ENCODE peak calls at places on chromosomes 11 and 22, in five cellular contexts. W is type B pancreatic cell, C is heart right ventricle, D is Peyer's patch, Y is choroid plexus epithelial cell. L is an unnamed sample.
A peak's percentile ranks its signal among the peaks of the same experiment; 100 is the strongest.

GRCh38 chr11:84990141-84990540 is 637.0 kb downstream of the DLG2 start:
- DNase-seq in Y (no peak), C (no peak), W (no peak), D (no peak), L (no peak)

GRCh38 chr11:75949023-75949672 is 134.1 kb downstream of the UVRAG start:
- DNase-seq in C (no peak), W (no peak), D (no peak), Y (peak; percentile 38), L (no peak)

GRCh38 chr11:6297831-6298230 is 22.5 kb downstream of the CAVIN3 start:
- DNase-seq in W (no peak), C (no peak), Y (peak; percentile 25), D (no peak), L (no peak)

GRCh38 chr11:11163256-11163655 is 189.8 kb downstream of the CSNK2A3 start:
- DNase-seq in D (no peak), Y (peak; percentile 10), W (no peak), C (no peak), L (no peak)

GRCh38 chr11:61598886-61599868 is 18.3 kb upstream of the SYT7 start:
- DNase-seq in Y (peak; percentile 51), W (no peak), C (peak; percentile 38), D (no peak), L (no peak)

GRCh38 chr11:11476971-11477645 is 124.1 kb upstream of the CSNK2A3 start:
- DNase-seq in C (no peak), W (no peak), D (no peak), Y (no peak), L (no peak)

GRCh38 chr11:123587044-123587443 is 67.4 kb downstream of the SCN3B start:
- DNase-seq in C (no peak), W (no peak), Y (no peak), D (no peak), L (no peak)

GRCh38 chr22:35905894-35906293 is 122.7 kb downstream of the RBFOX2 start:
- DNase-seq in W (no peak), D (no peak), Y (no peak), C (no peak), L (no peak)

GRCh38 chr22:29570456-29570855 is 10.5 kb downstream of the NIPSNAP1 start:
- DNase-seq in D (no peak), C (no peak), Y (no peak), W (no peak), L (no peak)

GRCh38 chr11:70510571-70510970 is 112.2 kb downstream of the CTTN start:
- DNase-seq in C (no peak), D (no peak), Y (no peak), W (no peak), L (no peak)

GRCh38 chr11:57513911-57514537 is 1.5 kb downstream of the SLC43A1 start:
- DNase-seq in C (peak; percentile 25), Y (no peak), W (no peak), D (peak; percentile 25), L (no peak)

GRCh38 chr11:61028135-61028729 is 56.8 kb downstream of the CD6 start:
- DNase-seq in C (no peak), Y (no peak), D (peak; percentile 80), W (no peak), L (no peak)

GRCh38 chr11:69718147-69718546 is 14.3 kb upstream of the FGF19 start:
- DNase-seq in W (no peak), C (peak; percentile 52), Y (peak; percentile 56), D (no peak), L (no peak)

GRCh38 chr11:121890377-121890776 is 225.6 kb downstream of the BLID start:
- DNase-seq in W (no peak), D (no peak), C (no peak), Y (peak; percentile 58), L (no peak)

GRCh38 chr22:49381595-49382450 is 445.9 kb downstream of the BRD1 start:
- DNase-seq in D (peak; percentile 9), C (no peak), W (peak; percentile 60), Y (no peak), L (no peak)

GRCh38 chr11:69058501-69059270 is 10.0 kb downstream of the TPCN2 start:
- DNase-seq in Y (no peak), W (no peak), D (no peak), C (no peak), L (no peak)

GRCh38 chr11:124605719-124606118 is 5.5 kb upstream of the PANX3 start:
- DNase-seq in W (no peak), Y (no peak), C (no peak), D (no peak), L (no peak)

GRCh38 chr11:56910046-56910753 is 78.5 kb upstream of the OR5AK2 start:
- DNase-seq in W (no peak), C (no peak), Y (no peak), D (no peak), L (no peak)

GRCh38 chr22:46352276-46352675 is 16.8 kb downstream of the TRMU start:
- DNase-seq in W (no peak), C (no peak), D (no peak), Y (no peak), L (no peak)

GRCh38 chr22:25205847-25206246 is 6.2 kb downstream of the CRYBB3 start:
- DNase-seq in Y (no peak), C (no peak), W (no peak), D (no peak), L (no peak)

GRCh38 chr11:94926698-94927237 is 46.6 kb downstream of the CWC15 start:
- DNase-seq in W (no peak), D (no peak), Y (peak; percentile 98), C (peak; percentile 93), L (peak; percentile 91)

GRCh38 chr22:29782061-29782845 is 15.1 kb downstream of the UQCR10 start:
- DNase-seq in Y (peak; percentile 9), D (no peak), C (peak; percentile 74), W (no peak), L (no peak)

GRCh38 chr11:12724301-12725046 is 50.3 kb downstream of the TEAD1 start:
- DNase-seq in C (peak; percentile 80), D (peak; percentile 25), W (no peak), Y (peak; percentile 97), L (no peak)

GRCh38 chr11:110329441-110329840 is 33.0 kb upstream of the RDX start:
- DNase-seq in C (no peak), Y (no peak), D (no peak), W (no peak), L (no peak)

GRCh38 chr11:69546735-69547370 is 65.4 kb downstream of the LINC01488 start:
- DNase-seq in W (no peak), D (no peak), C (no peak), Y (no peak), L (peak; percentile 17)

GRCh38 chr11:96306933-96307747 is 35.9 kb downstream of the MAML2 start:
- DNase-seq in Y (peak; percentile 99), C (peak; percentile 96), D (peak; percentile 35), W (no peak), L (peak; percentile 93)

DNA sequence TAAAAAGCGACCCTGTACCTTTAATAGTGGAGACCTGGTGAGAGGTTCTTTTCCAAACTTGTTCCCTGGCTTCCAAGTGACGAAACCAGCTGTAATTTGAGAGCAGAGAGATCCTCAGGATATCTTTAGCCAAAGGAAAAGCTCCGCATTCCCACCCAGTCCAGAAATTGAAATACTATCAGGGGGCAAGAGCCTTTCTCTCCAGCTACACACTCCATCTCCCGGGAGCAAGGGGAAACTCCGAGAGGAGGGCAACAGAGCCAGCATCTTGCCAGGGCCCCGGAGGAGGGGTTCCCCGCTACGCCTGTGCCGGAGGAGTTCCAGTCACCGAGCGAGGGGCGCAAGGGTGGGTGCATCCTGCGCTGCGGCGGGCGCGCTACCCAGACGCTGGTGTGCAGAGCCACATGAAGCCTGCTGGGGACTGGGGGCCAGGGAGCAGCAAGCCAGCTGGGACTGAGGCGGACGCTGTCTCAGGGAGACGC is at the start of gene FIBIN:
- DNase-seq in W (no peak), C (peak; percentile 27), Y (peak; percentile 84), D (no peak), L (peak; percentile 79)
- TF ChIP-seq CTCF in W (no peak), C (no peak), Y (peak; percentile 16), D (no peak), L (no peak)

DNA sequence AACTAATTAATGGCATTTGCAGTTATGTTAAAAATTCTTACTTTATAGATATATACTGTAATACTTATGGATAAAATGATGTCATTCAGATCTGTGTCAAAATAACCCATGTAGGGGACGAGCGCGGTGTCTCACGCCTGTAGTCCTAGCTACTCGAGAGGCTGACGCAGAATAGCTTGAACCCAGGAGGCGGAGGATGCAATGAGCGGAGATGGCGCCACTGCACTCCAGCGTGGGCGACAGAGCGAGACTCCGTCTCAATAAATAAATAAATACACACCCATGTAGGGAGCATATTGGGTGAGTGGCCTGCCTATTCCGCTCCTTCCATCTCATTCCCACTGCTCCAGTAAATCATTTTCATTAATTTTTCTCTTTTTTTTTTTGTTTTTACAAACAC is 7.1 kb downstream of the SNU13 start:
- DNase-seq in C (no peak), Y (peak; percentile 37), W (no peak), D (no peak), L (no peak)
- TF ChIP-seq CTCF in C (no peak), Y (no peak), W (no peak), D (no peak), L (no peak)

GRCh38 chr11:898160-898517 is 12.5 kb downstream of the CHID1 start:
- DNase-seq in Y (peak; percentile 56), W (no peak), C (no peak), D (no peak), L (no peak)
- TF ChIP-seq CTCF in Y (peak; percentile 60), W (peak; percentile 48), C (no peak), D (peak; percentile 17), L (no peak)

GRCh38 chr11:2297623-2298030 is 4.1 kb downstream of the C11orf21 start:
- DNase-seq in D (no peak), W (no peak), Y (no peak), C (no peak), L (no peak)
- TF ChIP-seq CTCF in D (no peak), W (no peak), Y (no peak), C (no peak), L (no peak)

DNA sequence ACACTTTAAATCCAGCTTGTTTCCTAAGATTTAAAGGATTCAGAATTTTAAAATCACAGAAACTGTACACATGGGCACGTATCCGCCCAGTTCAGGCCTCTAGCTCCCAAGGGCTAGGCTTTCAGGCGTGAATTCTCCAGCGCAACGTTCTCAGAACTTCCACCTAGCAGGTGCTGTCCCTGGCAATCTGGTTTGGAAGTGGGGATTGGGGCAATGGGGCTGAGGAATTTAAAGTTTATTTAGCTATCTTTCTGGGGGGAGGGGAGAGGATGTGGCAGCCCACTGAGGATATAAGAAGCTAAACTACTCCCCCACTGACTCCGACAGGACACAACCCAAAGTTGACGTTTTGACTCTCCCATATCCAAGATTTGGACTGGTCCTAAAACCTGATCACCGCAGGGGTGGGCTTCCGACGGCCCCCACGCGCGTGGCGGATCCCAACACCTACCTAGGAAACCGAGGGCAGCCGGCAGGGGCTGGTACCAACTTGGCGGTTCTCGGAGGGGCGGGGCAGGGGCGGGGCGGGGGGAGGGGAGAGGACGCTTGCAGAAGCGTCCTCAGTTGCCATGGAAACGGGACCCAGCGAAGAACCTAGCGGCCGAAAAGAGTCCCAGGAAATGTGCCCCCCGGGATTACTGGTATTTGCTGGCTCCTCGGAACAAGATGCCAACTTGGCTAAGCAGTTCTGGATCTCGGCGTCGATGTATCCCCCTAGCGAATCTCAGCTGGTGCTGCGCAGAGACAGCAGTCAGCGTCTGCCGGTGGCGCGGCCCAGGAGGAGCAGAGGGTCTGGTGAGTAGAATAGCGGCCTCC is at the start of gene HOATZ:
- DNase-seq in C (no peak), D (no peak), W (peak; percentile 69), Y (no peak), L (no peak)
- TF ChIP-seq CTCF in C (no peak), D (no peak), W (peak; percentile 63), Y (peak; percentile 36), L (no peak)

L was measured in coronary artery.